ENCODE peak calls at places on chromosome 2, in nine cellular contexts. One of them, this sample, is unnamed. For H3K9me3 and H3K36me3, the result is how much of the 10 kb centered on the place peaks cover.

GRCh38 chr2:86393521-86394490 is 47.4 kb upstream of the KDM3A start:
- DNase-seq in Peyer's patch: no peak
- DNase-seq in neural progenitor cell: no peak
- DNase-seq in SJSA1: no peak
- DNase-seq in SJCRH30: peak
- DNase-seq in osteoblast: no peak
- DNase-seq in IMR-90: peak
- DNase-seq in iPS DF 6.9: no peak
- DNase-seq in hepatocyte: peak
- DNase-seq in this sample: peak

GRCh38 chr2:64406407-64406774 is 47.6 kb upstream of the LGALSL start:
- DNase-seq in Peyer's patch: no peak
- DNase-seq in neural progenitor cell: no peak
- DNase-seq in SJSA1: no peak
- DNase-seq in SJCRH30: no peak
- DNase-seq in osteoblast: no peak
- DNase-seq in IMR-90: no peak
- DNase-seq in iPS DF 6.9: no peak
- DNase-seq in hepatocyte: peak
- DNase-seq in this sample: peak

GRCh38 chr2:68043719-68044498 is 18.9 kb downstream of the C1D start:
- DNase-seq in Peyer's patch: no peak
- DNase-seq in neural progenitor cell: no peak
- DNase-seq in SJSA1: no peak
- DNase-seq in SJCRH30: no peak
- DNase-seq in osteoblast: peak
- DNase-seq in IMR-90: peak
- DNase-seq in iPS DF 6.9: no peak
- DNase-seq in hepatocyte: no peak
- DNase-seq in this sample: no peak

GRCh38 chr2:17482651-17483050 is 35.6 kb downstream of the RAD51AP2 start:
- DNase-seq in Peyer's patch: no peak
- DNase-seq in neural progenitor cell: no peak
- DNase-seq in SJSA1: no peak
- DNase-seq in SJCRH30: no peak
- DNase-seq in osteoblast: no peak
- DNase-seq in IMR-90: peak
- DNase-seq in iPS DF 6.9: no peak
- DNase-seq in hepatocyte: no peak
- DNase-seq in this sample: no peak

GRCh38 chr2:74815955-74816354 is 18.0 kb upstream of the HK2 start:
- DNase-seq in Peyer's patch: no peak
- DNase-seq in neural progenitor cell: no peak
- DNase-seq in SJSA1: no peak
- DNase-seq in SJCRH30: no peak
- DNase-seq in osteoblast: no peak
- DNase-seq in IMR-90: no peak
- DNase-seq in iPS DF 6.9: no peak
- DNase-seq in hepatocyte: no peak
- DNase-seq in this sample: no peak

GRCh38 chr2:33134086-33134763 is 187.5 kb downstream of the LTBP1 start:
- DNase-seq in Peyer's patch: peak
- DNase-seq in neural progenitor cell: peak
- DNase-seq in SJSA1: peak
- DNase-seq in SJCRH30: peak
- DNase-seq in osteoblast: peak
- DNase-seq in IMR-90: peak
- DNase-seq in iPS DF 6.9: no peak
- DNase-seq in hepatocyte: peak
- DNase-seq in this sample: no peak

GRCh38 chr2:124145982-124146381 is 120.9 kb downstream of the CNTNAP5 start:
- DNase-seq in Peyer's patch: no peak
- DNase-seq in neural progenitor cell: no peak
- DNase-seq in SJSA1: no peak
- DNase-seq in SJCRH30: no peak
- DNase-seq in osteoblast: no peak
- DNase-seq in IMR-90: no peak
- DNase-seq in iPS DF 6.9: no peak
- DNase-seq in hepatocyte: no peak
- DNase-seq in this sample: no peak

GRCh38 chr2:85032621-85033020 is 61.7 kb downstream of the KCMF1 start:
- DNase-seq in Peyer's patch: no peak
- DNase-seq in neural progenitor cell: no peak
- DNase-seq in SJSA1: no peak
- DNase-seq in SJCRH30: no peak
- DNase-seq in osteoblast: peak
- DNase-seq in IMR-90: peak
- DNase-seq in iPS DF 6.9: no peak
- DNase-seq in hepatocyte: no peak
- DNase-seq in this sample: no peak

GRCh38 chr2:192574552-192574951 is 379.8 kb upstream of the TMEFF2 start:
- DNase-seq in Peyer's patch: no peak
- DNase-seq in neural progenitor cell: no peak
- DNase-seq in SJSA1: no peak
- DNase-seq in SJCRH30: no peak
- DNase-seq in osteoblast: no peak
- DNase-seq in IMR-90: no peak
- DNase-seq in iPS DF 6.9: no peak
- DNase-seq in hepatocyte: no peak
- DNase-seq in this sample: no peak

GRCh38 chr2:240531038-240531437 is 26.8 kb downstream of the ANKMY1 start:
- DNase-seq in Peyer's patch: no peak
- DNase-seq in neural progenitor cell: no peak
- DNase-seq in SJSA1: no peak
- DNase-seq in SJCRH30: no peak
- DNase-seq in osteoblast: no peak
- DNase-seq in IMR-90: no peak
- DNase-seq in iPS DF 6.9: no peak
- DNase-seq in hepatocyte: no peak
- DNase-seq in this sample: no peak
- H3K9me3 ChIP-seq in Peyer's patch: under half
- H3K9me3 ChIP-seq in neural progenitor cell: under half
- H3K9me3 ChIP-seq in SJSA1: under half
- H3K9me3 ChIP-seq in SJCRH30: under half
- H3K9me3 ChIP-seq in osteoblast: under half
- H3K9me3 ChIP-seq in IMR-90: under half
- H3K9me3 ChIP-seq in iPS DF 6.9: under half
- H3K9me3 ChIP-seq in hepatocyte: under half
- H3K9me3 ChIP-seq in this sample: under half

GRCh38 chr2:73258913-73259215 is 24.8 kb downstream of the CCT7 start:
- DNase-seq in Peyer's patch: no peak
- DNase-seq in neural progenitor cell: no peak
- DNase-seq in SJSA1: no peak
- DNase-seq in SJCRH30: no peak
- DNase-seq in osteoblast: no peak
- DNase-seq in IMR-90: no peak
- DNase-seq in iPS DF 6.9: no peak
- DNase-seq in hepatocyte: no peak
- DNase-seq in this sample: no peak

GRCh38 chr2:73259704-73260337 is 24.5 kb downstream of the FBXO41 start:
- DNase-seq in Peyer's patch: no peak
- DNase-seq in neural progenitor cell: no peak
- DNase-seq in SJSA1: no peak
- DNase-seq in SJCRH30: no peak
- DNase-seq in osteoblast: peak
- DNase-seq in IMR-90: no peak
- DNase-seq in iPS DF 6.9: no peak
- DNase-seq in hepatocyte: no peak
- DNase-seq in this sample: no peak

GRCh38 chr2:73258186-73258912 is 24.2 kb downstream of the CCT7 start:
- DNase-seq in Peyer's patch: no peak
- DNase-seq in neural progenitor cell: no peak
- DNase-seq in SJSA1: no peak
- DNase-seq in SJCRH30: no peak
- DNase-seq in osteoblast: peak
- DNase-seq in IMR-90: no peak
- DNase-seq in iPS DF 6.9: no peak
- DNase-seq in hepatocyte: no peak
- DNase-seq in this sample: no peak

GRCh38 chr2:73260338-73260984 is 23.8 kb downstream of the FBXO41 start:
- DNase-seq in Peyer's patch: no peak
- DNase-seq in neural progenitor cell: peak
- DNase-seq in SJSA1: peak
- DNase-seq in SJCRH30: peak
- DNase-seq in osteoblast: peak
- DNase-seq in IMR-90: peak
- DNase-seq in iPS DF 6.9: no peak
- DNase-seq in hepatocyte: peak
- DNase-seq in this sample: peak

GRCh38 chr2:73259276-73259675 is 25.0 kb downstream of the FBXO41 start:
- DNase-seq in Peyer's patch: no peak
- DNase-seq in neural progenitor cell: no peak
- DNase-seq in SJSA1: no peak
- DNase-seq in SJCRH30: no peak
- DNase-seq in osteoblast: peak
- DNase-seq in IMR-90: no peak
- DNase-seq in iPS DF 6.9: no peak
- DNase-seq in hepatocyte: no peak
- DNase-seq in this sample: no peak
- H3K36me3 ChIP-seq in Peyer's patch: under half
- H3K36me3 ChIP-seq in neural progenitor cell: under half
- H3K36me3 ChIP-seq in SJSA1: under half
- H3K36me3 ChIP-seq in SJCRH30: under half
- H3K36me3 ChIP-seq in osteoblast: under half
- H3K36me3 ChIP-seq in IMR-90: under half
- H3K36me3 ChIP-seq in iPS DF 6.9: under half
- H3K36me3 ChIP-seq in hepatocyte: under half
- H3K36me3 ChIP-seq in this sample: under half

GRCh38 chr2:121245120-121245820 is 39.7 kb downstream of the TFCP2L1 start:
- DNase-seq in Peyer's patch: no peak
- DNase-seq in neural progenitor cell: no peak
- DNase-seq in SJSA1: no peak
- DNase-seq in SJCRH30: no peak
- DNase-seq in osteoblast: no peak
- DNase-seq in IMR-90: no peak
- DNase-seq in iPS DF 6.9: no peak
- DNase-seq in hepatocyte: no peak
- DNase-seq in this sample: no peak

GRCh38 chr2:121247971-121248370 is 37.0 kb downstream of the TFCP2L1 start:
- DNase-seq in Peyer's patch: no peak
- DNase-seq in neural progenitor cell: no peak
- DNase-seq in SJSA1: no peak
- DNase-seq in SJCRH30: no peak
- DNase-seq in osteoblast: no peak
- DNase-seq in IMR-90: no peak
- DNase-seq in iPS DF 6.9: no peak
- DNase-seq in hepatocyte: no peak
- DNase-seq in this sample: no peak

GRCh38 chr2:121247534-121247933 is 37.5 kb downstream of the TFCP2L1 start:
- DNase-seq in Peyer's patch: no peak
- DNase-seq in neural progenitor cell: no peak
- DNase-seq in SJSA1: no peak
- DNase-seq in SJCRH30: no peak
- DNase-seq in osteoblast: no peak
- DNase-seq in IMR-90: no peak
- DNase-seq in iPS DF 6.9: no peak
- DNase-seq in hepatocyte: no peak
- DNase-seq in this sample: no peak

GRCh38 chr2:121245913-121246312 is 39.1 kb downstream of the TFCP2L1 start:
- DNase-seq in Peyer's patch: no peak
- DNase-seq in neural progenitor cell: no peak
- DNase-seq in SJSA1: no peak
- DNase-seq in SJCRH30: no peak
- DNase-seq in osteoblast: no peak
- DNase-seq in IMR-90: no peak
- DNase-seq in iPS DF 6.9: no peak
- DNase-seq in hepatocyte: no peak
- DNase-seq in this sample: no peak

DNA sequence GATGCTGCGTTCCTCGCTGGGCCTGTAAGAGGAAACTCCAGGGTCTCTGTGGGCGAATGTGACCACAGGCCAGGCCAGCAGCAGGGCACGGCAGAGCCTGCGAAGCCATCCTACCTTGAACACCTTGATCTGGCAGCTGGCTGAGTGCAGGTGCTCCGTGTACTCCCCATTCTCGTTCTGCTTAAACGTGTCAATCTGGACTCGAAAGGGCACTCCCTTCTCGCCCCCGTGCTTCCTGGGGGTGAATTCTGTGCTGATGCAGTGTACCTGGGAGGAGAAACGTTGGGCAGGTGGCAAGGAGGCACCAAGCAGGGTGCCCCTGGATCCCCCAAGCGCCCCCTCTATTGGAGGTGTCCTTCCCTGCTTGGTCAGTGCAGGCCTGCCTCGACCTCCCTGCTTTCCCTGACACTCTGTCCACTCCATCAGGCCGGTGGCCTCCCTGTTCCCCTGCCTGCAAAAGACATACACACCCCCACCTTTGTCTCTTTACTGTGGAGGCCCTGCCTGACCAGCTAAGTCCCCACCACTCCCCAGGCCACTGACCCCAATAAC is 38.2 kb downstream of the TFCP2L1 start:
- DNase-seq in Peyer's patch: no peak
- DNase-seq in neural progenitor cell: no peak
- DNase-seq in SJSA1: no peak
- DNase-seq in SJCRH30: no peak
- DNase-seq in osteoblast: no peak
- DNase-seq in IMR-90: no peak
- DNase-seq in iPS DF 6.9: no peak
- DNase-seq in hepatocyte: no peak
- DNase-seq in this sample: no peak
- H3K27ac ChIP-seq in Peyer's patch: no peak
- H3K27ac ChIP-seq in neural progenitor cell: no peak
- H3K27ac ChIP-seq in SJSA1: no peak
- H3K27ac ChIP-seq in SJCRH30: no peak
- H3K27ac ChIP-seq in osteoblast: no peak
- H3K27ac ChIP-seq in IMR-90: no peak
- H3K27ac ChIP-seq in iPS DF 6.9: no peak
- H3K27ac ChIP-seq in hepatocyte: no peak
- H3K27ac ChIP-seq in this sample: no peak

GRCh38 chr2:19359021-19359357 is 566 bp upstream of the OSR1 start:
- DNase-seq in Peyer's patch: no peak
- DNase-seq in neural progenitor cell: no peak
- DNase-seq in SJSA1: no peak
- DNase-seq in SJCRH30: no peak
- DNase-seq in osteoblast: peak
- DNase-seq in IMR-90: no peak
- DNase-seq in iPS DF 6.9: no peak
- DNase-seq in hepatocyte: no peak
- DNase-seq in this sample: no peak

GRCh38 chr2:19356545-19357382 is 1.7 kb downstream of the OSR1 start:
- DNase-seq in Peyer's patch: no peak
- DNase-seq in neural progenitor cell: peak
- DNase-seq in SJSA1: no peak
- DNase-seq in SJCRH30: no peak
- DNase-seq in osteoblast: peak
- DNase-seq in IMR-90: peak
- DNase-seq in iPS DF 6.9: no peak
- DNase-seq in hepatocyte: no peak
- DNase-seq in this sample: no peak

GRCh38 chr2:19357383-19358241 is 811 bp downstream of the OSR1 start:
- DNase-seq in Peyer's patch: no peak
- DNase-seq in neural progenitor cell: peak
- DNase-seq in SJSA1: no peak
- DNase-seq in SJCRH30: peak
- DNase-seq in osteoblast: peak
- DNase-seq in IMR-90: peak
- DNase-seq in iPS DF 6.9: no peak
- DNase-seq in hepatocyte: peak
- DNase-seq in this sample: no peak

GRCh38 chr2:19359456-19359855 is 1.0 kb upstream of the OSR1 start:
- DNase-seq in Peyer's patch: no peak
- DNase-seq in neural progenitor cell: no peak
- DNase-seq in SJSA1: no peak
- DNase-seq in SJCRH30: no peak
- DNase-seq in osteoblast: peak
- DNase-seq in IMR-90: no peak
- DNase-seq in iPS DF 6.9: no peak
- DNase-seq in hepatocyte: no peak
- DNase-seq in this sample: no peak

GRCh38 chr2:19358242-19359020 is at the start of gene OSR1:
- DNase-seq in Peyer's patch: no peak
- DNase-seq in neural progenitor cell: peak
- DNase-seq in SJSA1: peak
- DNase-seq in SJCRH30: peak
- DNase-seq in osteoblast: peak
- DNase-seq in IMR-90: peak
- DNase-seq in iPS DF 6.9: no peak
- DNase-seq in hepatocyte: peak
- DNase-seq in this sample: no peak
- H3K9me3 ChIP-seq in Peyer's patch: under half
- H3K9me3 ChIP-seq in neural progenitor cell: under half
- H3K9me3 ChIP-seq in SJSA1: under half
- H3K9me3 ChIP-seq in SJCRH30: under half
- H3K9me3 ChIP-seq in osteoblast: under half
- H3K9me3 ChIP-seq in IMR-90: under half
- H3K9me3 ChIP-seq in iPS DF 6.9: under half
- H3K9me3 ChIP-seq in hepatocyte: under half
- H3K9me3 ChIP-seq in this sample: under half

This sample was measured in small intestine.